ENCODE peak calls at places on chromosomes 6 and 20, in six cellular contexts. One of them, this sample, is unnamed.

GRCh38 chr20:34980543-34981213 is 25.0 kb downstream of the MYH7B start:
- DNase-seq in stromal cell of bone marrow: no peak
- DNase-seq in AG04450: no peak
- DNase-seq in EL: no peak
- DNase-seq in ovary: no peak
- DNase-seq in NCI-H524: peak
- DNase-seq in this sample: peak

GRCh38 chr6:116266803-116267202 is 12.9 kb downstream of the TSPYL1 start:
- DNase-seq in stromal cell of bone marrow: peak
- DNase-seq in AG04450: no peak
- DNase-seq in EL: peak
- DNase-seq in ovary: no peak
- DNase-seq in NCI-H524: no peak
- DNase-seq in this sample: no peak

GRCh38 chr20:31637660-31638059 is at the start of gene COX4I2:
- DNase-seq in stromal cell of bone marrow: no peak
- DNase-seq in AG04450: no peak
- DNase-seq in EL: no peak
- DNase-seq in ovary: no peak
- DNase-seq in NCI-H524: no peak
- DNase-seq in this sample: no peak

GRCh38 chr6:1063671-1064355 is 248.1 kb upstream of the FOXQ1 start:
- DNase-seq in stromal cell of bone marrow: no peak
- DNase-seq in AG04450: no peak
- DNase-seq in EL: peak
- DNase-seq in ovary: no peak
- DNase-seq in NCI-H524: no peak
- DNase-seq in this sample: no peak

GRCh38 chr6:100346828-100347227 is 117.9 kb downstream of the SIM1 start:
- DNase-seq in stromal cell of bone marrow: peak
- DNase-seq in AG04450: no peak
- DNase-seq in EL: peak
- DNase-seq in ovary: no peak
- DNase-seq in NCI-H524: no peak
- DNase-seq in this sample: no peak

GRCh38 chr6:66897576-66897975 is 1190.5 kb upstream of the EYS start:
- DNase-seq in stromal cell of bone marrow: no peak
- DNase-seq in AG04450: no peak
- DNase-seq in EL: no peak
- DNase-seq in ovary: no peak
- DNase-seq in NCI-H524: no peak
- DNase-seq in this sample: no peak

GRCh38 chr6:104936766-104937535 is 20.0 kb upstream of the LIN28B start:
- DNase-seq in stromal cell of bone marrow: no peak
- DNase-seq in AG04450: no peak
- DNase-seq in EL: no peak
- DNase-seq in ovary: no peak
- DNase-seq in NCI-H524: no peak
- DNase-seq in this sample: no peak

GRCh38 chr20:58078741-58079522 is 149.5 kb downstream of the ANKRD60 start:
- DNase-seq in stromal cell of bone marrow: peak
- DNase-seq in AG04450: no peak
- DNase-seq in EL: peak
- DNase-seq in ovary: no peak
- DNase-seq in NCI-H524: no peak
- DNase-seq in this sample: no peak

GRCh38 chr6:170253910-170254269 is 37.0 kb downstream of the DLL1 start:
- DNase-seq in stromal cell of bone marrow: no peak
- DNase-seq in AG04450: no peak
- DNase-seq in EL: no peak
- DNase-seq in ovary: no peak
- DNase-seq in NCI-H524: peak
- DNase-seq in this sample: no peak

GRCh38 chr20:36093025-36093803 is 61.3 kb upstream of the EPB41L1 start:
- DNase-seq in stromal cell of bone marrow: no peak
- DNase-seq in AG04450: no peak
- DNase-seq in EL: peak
- DNase-seq in ovary: peak
- DNase-seq in NCI-H524: no peak
- DNase-seq in this sample: no peak

GRCh38 chr6:38264605-38265004 is 375.1 kb downstream of the BTBD9 start:
- DNase-seq in stromal cell of bone marrow: no peak
- DNase-seq in AG04450: no peak
- DNase-seq in EL: no peak
- DNase-seq in ovary: no peak
- DNase-seq in NCI-H524: no peak
- DNase-seq in this sample: no peak

GRCh38 chr6:37033819-37034790 is 28.6 kb downstream of the FGD2 start:
- DNase-seq in stromal cell of bone marrow: no peak
- DNase-seq in AG04450: no peak
- DNase-seq in EL: no peak
- DNase-seq in ovary: no peak
- DNase-seq in NCI-H524: no peak
- DNase-seq in this sample: no peak

GRCh38 chr6:20811112-20811746 is 277.0 kb downstream of the CDKAL1 start:
- DNase-seq in stromal cell of bone marrow: peak
- DNase-seq in AG04450: peak
- DNase-seq in EL: peak
- DNase-seq in ovary: no peak
- DNase-seq in NCI-H524: no peak
- DNase-seq in this sample: peak

GRCh38 chr20:4470375-4470774 is 251.3 kb upstream of the PRND start:
- DNase-seq in stromal cell of bone marrow: no peak
- DNase-seq in AG04450: peak
- DNase-seq in EL: peak
- DNase-seq in ovary: no peak
- DNase-seq in NCI-H524: no peak
- DNase-seq in this sample: no peak

GRCh38 chr20:15561707-15562106 is 1011.5 kb downstream of the KIF16B start:
- DNase-seq in stromal cell of bone marrow: no peak
- DNase-seq in AG04450: no peak
- DNase-seq in EL: no peak
- DNase-seq in ovary: no peak
- DNase-seq in NCI-H524: no peak
- DNase-seq in this sample: no peak

GRCh38 chr6:100426241-100426640 is 38.5 kb downstream of the SIM1 start:
- DNase-seq in stromal cell of bone marrow: no peak
- DNase-seq in AG04450: no peak
- DNase-seq in EL: peak
- DNase-seq in ovary: no peak
- DNase-seq in NCI-H524: no peak
- DNase-seq in this sample: no peak

GRCh38 chr6:47096233-47096887 is 54.2 kb upstream of the ADGRF1 start:
- DNase-seq in stromal cell of bone marrow: no peak
- DNase-seq in AG04450: no peak
- DNase-seq in EL: peak
- DNase-seq in ovary: no peak
- DNase-seq in NCI-H524: no peak
- DNase-seq in this sample: no peak

GRCh38 chr6:90175627-90176538 is 120.8 kb downstream of the BACH2 start:
- DNase-seq in stromal cell of bone marrow: no peak
- DNase-seq in AG04450: no peak
- DNase-seq in EL: no peak
- DNase-seq in ovary: no peak
- DNase-seq in NCI-H524: no peak
- DNase-seq in this sample: no peak

GRCh38 chr6:960356-960755 is 267.4 kb upstream of the EXOC2 start:
- DNase-seq in stromal cell of bone marrow: no peak
- DNase-seq in AG04450: no peak
- DNase-seq in EL: no peak
- DNase-seq in ovary: no peak
- DNase-seq in NCI-H524: no peak
- DNase-seq in this sample: no peak

GRCh38 chr6:52663120-52663934 is 7.6 kb upstream of the TMEM14A start:
- DNase-seq in stromal cell of bone marrow: peak
- DNase-seq in AG04450: peak
- DNase-seq in EL: peak
- DNase-seq in ovary: no peak
- DNase-seq in NCI-H524: peak
- DNase-seq in this sample: peak

GRCh38 chr20:45783656-45784294 is 7.9 kb downstream of the WFDC3 start:
- DNase-seq in stromal cell of bone marrow: no peak
- DNase-seq in AG04450: no peak
- DNase-seq in EL: no peak
- DNase-seq in ovary: no peak
- DNase-seq in NCI-H524: no peak
- DNase-seq in this sample: no peak

GRCh38 chr6:223763-224162 is 68.5 kb upstream of the DUSP22 start:
- DNase-seq in stromal cell of bone marrow: no peak
- DNase-seq in AG04450: no peak
- DNase-seq in EL: no peak
- DNase-seq in ovary: no peak
- DNase-seq in NCI-H524: no peak
- DNase-seq in this sample: no peak

GRCh38 chr6:43644940-43645612 is at the start of gene RSPH9:
- DNase-seq in stromal cell of bone marrow: no peak
- DNase-seq in AG04450: no peak
- DNase-seq in EL: peak
- DNase-seq in ovary: peak
- DNase-seq in NCI-H524: no peak
- DNase-seq in this sample: no peak

GRCh38 chr6:17278289-17279061 is 2.7 kb upstream of the RBM24 start:
- DNase-seq in stromal cell of bone marrow: no peak
- DNase-seq in AG04450: peak
- DNase-seq in EL: peak
- DNase-seq in ovary: no peak
- DNase-seq in NCI-H524: no peak
- DNase-seq in this sample: no peak

GRCh38 chr6:9620263-9620662 is 794.6 kb downstream of the TFAP2A start:
- DNase-seq in stromal cell of bone marrow: no peak
- DNase-seq in AG04450: no peak
- DNase-seq in EL: peak
- DNase-seq in ovary: no peak
- DNase-seq in NCI-H524: no peak
- DNase-seq in this sample: no peak

GRCh38 chr6:26223677-26224546 is 136.7 kb downstream of the HFE start:
- DNase-seq in stromal cell of bone marrow: peak
- DNase-seq in AG04450: peak
- DNase-seq in EL: peak
- DNase-seq in ovary: peak
- DNase-seq in NCI-H524: peak
- DNase-seq in this sample: no peak

GRCh38 chr6:44298055-44298803 is 14.9 kb downstream of the AARS2 start:
- DNase-seq in stromal cell of bone marrow: no peak
- DNase-seq in AG04450: no peak
- DNase-seq in EL: no peak
- DNase-seq in ovary: no peak
- DNase-seq in NCI-H524: no peak
- DNase-seq in this sample: no peak

GRCh38 chr6:120869397-120869796 is 464.9 kb downstream of the TBC1D32 start:
- DNase-seq in stromal cell of bone marrow: no peak
- DNase-seq in AG04450: no peak
- DNase-seq in EL: no peak
- DNase-seq in ovary: no peak
- DNase-seq in NCI-H524: no peak
- DNase-seq in this sample: no peak

GRCh38 chr6:41581381-41581991 is 35.3 kb downstream of the FOXP4 start:
- DNase-seq in stromal cell of bone marrow: peak
- DNase-seq in AG04450: peak
- DNase-seq in EL: peak
- DNase-seq in ovary: no peak
- DNase-seq in NCI-H524: peak
- DNase-seq in this sample: peak

GRCh38 chr6:43698584-43699349 is 11.2 kb upstream of the MRPS18A start:
- DNase-seq in stromal cell of bone marrow: peak
- DNase-seq in AG04450: no peak
- DNase-seq in EL: peak
- DNase-seq in ovary: peak
- DNase-seq in NCI-H524: peak
- DNase-seq in this sample: peak

GRCh38 chr6:152378154-152378553 is 259.0 kb downstream of the SYNE1 start:
- DNase-seq in stromal cell of bone marrow: no peak
- DNase-seq in AG04450: no peak
- DNase-seq in EL: peak
- DNase-seq in ovary: no peak
- DNase-seq in NCI-H524: no peak
- DNase-seq in this sample: no peak

GRCh38 chr6:50098306-50098705 is 48.6 kb upstream of the DEFB112 start:
- DNase-seq in stromal cell of bone marrow: no peak
- DNase-seq in AG04450: no peak
- DNase-seq in EL: no peak
- DNase-seq in ovary: no peak
- DNase-seq in NCI-H524: no peak
- DNase-seq in this sample: no peak

GRCh38 chr6:43086022-43086658 is 10.0 kb downstream of the PTK7 start:
- DNase-seq in stromal cell of bone marrow: no peak
- DNase-seq in AG04450: no peak
- DNase-seq in EL: no peak
- DNase-seq in ovary: no peak
- DNase-seq in NCI-H524: no peak
- DNase-seq in this sample: no peak

GRCh38 chr20:11890331-11891080 is 27.2 kb upstream of the BTBD3 start:
- DNase-seq in stromal cell of bone marrow: peak
- DNase-seq in AG04450: peak
- DNase-seq in EL: peak
- DNase-seq in ovary: peak
- DNase-seq in NCI-H524: peak
- DNase-seq in this sample: peak

GRCh38 chr6:56693246-56693607 is 50.5 kb upstream of the DST start:
- DNase-seq in stromal cell of bone marrow: peak
- DNase-seq in AG04450: no peak
- DNase-seq in EL: peak
- DNase-seq in ovary: peak
- DNase-seq in NCI-H524: peak
- DNase-seq in this sample: peak